ENCODE peak calls at places on chromosomes 2 and 18, in five cellular contexts. X is GM03348, F is left ventricle myocardium superior, N is H7, C is NCI-H460. U is an unnamed sample.

GRCh38 chr18:57446322-57446721 is 11.1 kb downstream of the ONECUT2 start:
- DNase-seq in C (peak), F (no peak), X (no peak), N (peak), U (no peak)

GRCh38 chr2:172249986-172250385 is 147.3 kb upstream of the DLX2 start:
- DNase-seq in C (no peak), X (peak), F (no peak), N (no peak), U (peak)

GRCh38 chr2:119549236-119549635 is 5.0 kb downstream of the CFAP221 start:
- DNase-seq in X (no peak), C (no peak), F (no peak), N (no peak), U (peak)

GRCh38 chr2:179592167-179592936 is 269.1 kb downstream of the ZNF385B start:
- DNase-seq in N (no peak), F (no peak), X (peak), C (no peak), U (peak)

GRCh38 chr2:172089005-172089504 is 3.7 kb downstream of the DLX1 start:
- DNase-seq in X (no peak), N (no peak), F (no peak), C (no peak), U (no peak)

GRCh38 chr2:217074576-217075224 is 214.8 kb upstream of the TNP1 start:
- DNase-seq in X (no peak), F (no peak), N (no peak), C (no peak), U (no peak)

GRCh38 chr18:10757349-10757748 is 231.5 kb downstream of the NAPG start:
- DNase-seq in C (no peak), X (no peak), F (no peak), N (no peak), U (no peak)

GRCh38 chr2:211688196-211688595 is 850.4 kb downstream of the ERBB4 start:
- DNase-seq in F (no peak), C (no peak), N (no peak), X (no peak), U (peak)

GRCh38 chr2:205169453-205169852 is 512.8 kb upstream of the NRP2 start:
- DNase-seq in F (no peak), C (no peak), N (no peak), X (no peak), U (no peak)

GRCh38 chr18:57843403-57843802 is 40.3 kb upstream of the ATP8B1 start:
- DNase-seq in N (no peak), C (no peak), F (no peak), X (no peak), U (no peak)

GRCh38 chr2:208253518-208254117 is 1.3 kb downstream of the IDH1 start:
- DNase-seq in N (no peak), F (no peak), C (no peak), X (no peak), U (no peak)

GRCh38 chr2:161131804-161132203 is 28.4 kb upstream of the TANK start:
- DNase-seq in F (no peak), C (no peak), X (no peak), N (no peak), U (no peak)

GRCh38 chr2:167550448-167550847 is 662.2 kb downstream of the XIRP2 start:
- DNase-seq in X (peak), C (peak), N (peak), F (no peak), U (peak)

GRCh38 chr2:155020246-155020645 is 321.8 kb downstream of the KCNJ3 start:
- DNase-seq in X (no peak), N (no peak), C (no peak), F (no peak), U (no peak)